ENCODE peak calls at places on chromosomes 4 and X, in five cellular contexts. R is A673; L is spleen; D is neuronal stem cell; S is stimulated activated CD4-positive, alpha-beta T cell treated with anti-CD3 and anti-CD28 coated beads, Interleukin-1b, Interleukin-23, amount 100 ng/mL, for 24 hours. J is an unnamed sample.

GRCh38 chr4:26235500-26235899 is 85.3 kb upstream of the RBPJ start:
- DNase-seq in R (no peak), L (no peak), D (no peak), S (no peak), J (peak; percentile 75)

GRCh38 chr4:142581891-142582290 is 264.2 kb downstream of the INPP4B start:
- DNase-seq in R (no peak), L (no peak), D (no peak), S (no peak), J (no peak)

GRCh38 chr4:106541253-106541652 is 172.7 kb upstream of the GIMD1 start:
- DNase-seq in R (no peak), L (no peak), D (no peak), S (no peak), J (peak; percentile 64)

GRCh38 chrX:140817943-140818342 is 108.4 kb downstream of the LINC00632 start:
- DNase-seq in R (peak; percentile 24), L (no peak), D (no peak), S (no peak), J (peak; percentile 41)

GRCh38 chr4:2300431-2300861 is 38.5 kb upstream of the MXD4 start:
- DNase-seq in R (no peak), L (peak; percentile 70), D (no peak), S (no peak), J (no peak)

GRCh38 chr4:71004281-71004851 is 10.9 kb downstream of the DCK start:
- DNase-seq in R (no peak), L (peak; percentile 81), D (no peak), S (no peak), J (no peak)

GRCh38 chr4:6986067-6986780 is 56.9 kb upstream of the TADA2B start:
- DNase-seq in R (peak; percentile 46), L (no peak), D (no peak), S (no peak), J (peak; percentile 84)

GRCh38 chr4:40214038-40214437 is 17.2 kb downstream of the RHOH start:
- DNase-seq in R (no peak), L (no peak), D (no peak), S (no peak), J (no peak)

GRCh38 chr4:104263100-104263499 is 231.6 kb downstream of the CXXC4 start:
- DNase-seq in R (no peak), L (no peak), D (no peak), S (no peak), J (no peak)

GRCh38 chr4:170875868-170876267 is 786.1 kb upstream of the AADAT start:
- DNase-seq in R (peak; percentile 9), L (no peak), D (no peak), S (no peak), J (no peak)

GRCh38 chr4:13559414-13559813 is 15.1 kb upstream of the NKX3-2 start:
- DNase-seq in R (no peak), L (no peak), D (no peak), S (no peak), J (peak; percentile 78)

GRCh38 chr4:142091085-142091513 is 454.7 kb downstream of the IL15 start:
- DNase-seq in R (no peak), L (no peak), D (no peak), S (no peak), J (peak; percentile 97)

GRCh38 chr4:143308377-143308776 is 28.3 kb upstream of the GAB1 start:
- DNase-seq in R (no peak), L (no peak), D (no peak), S (no peak), J (no peak)

GRCh38 chrX:133786382-133786781 is 199.0 kb downstream of the GPC3 start:
- DNase-seq in R (no peak), L (no peak), D (no peak), S (no peak), J (no peak)

GRCh38 chr4:185755451-185755850 is 56.5 kb downstream of the SORBS2 start:
- DNase-seq in R (no peak), L (no peak), D (no peak), S (no peak), J (no peak)

GRCh38 chr4:122003335-122003734 is 51.5 kb upstream of the TRPC3 start:
- DNase-seq in R (peak; percentile 68), L (no peak), D (peak; percentile 12), S (peak; percentile 2), J (no peak)

GRCh38 chr4:165190591-165191212 is 16.7 kb upstream of the KLHL2 start:
- DNase-seq in R (no peak), L (no peak), D (no peak), S (no peak), J (no peak)

GRCh38 chrX:112043997-112044396 is 38.6 kb downstream of the TRPC5 start:
- DNase-seq in R (peak; percentile 6), L (no peak), D (peak; percentile 8), S (no peak), J (peak; percentile 15)

GRCh38 chr4:102343964-102344519 is 1.2 kb downstream of the SLC39A8 start:
- DNase-seq in R (peak; percentile 54), L (no peak), D (peak; percentile 37), S (peak; percentile 62), J (peak; percentile 8)

GRCh38 chrX:35919536-35920309 is at the start of gene CFAP47:
- DNase-seq in R (peak; percentile 56), L (peak; percentile 63), D (peak; percentile 41), S (no peak), J (no peak)

GRCh38 chr4:92636038-92636825 is 332.5 kb downstream of the GRID2 start:
- DNase-seq in R (peak; percentile 12), L (no peak), D (no peak), S (no peak), J (no peak)

GRCh38 chr4:124854968-124855367 is 142.4 kb upstream of the ANKRD50 start:
- DNase-seq in R (no peak), L (no peak), D (no peak), S (no peak), J (peak; percentile 51)

GRCh38 chrX:134734343-134735001 is 76.2 kb upstream of the PLAC1 start:
- DNase-seq in R (peak; percentile 26), L (no peak), D (no peak), S (no peak), J (peak; percentile 80)

GRCh38 chrX:24189490-24189889 is 40.0 kb downstream of the ZFX start:
- DNase-seq in R (no peak), L (no peak), D (no peak), S (no peak), J (no peak)

GRCh38 chrX:18676470-18676869 is 4.6 kb upstream of the RS1 start:
- DNase-seq in R (peak; percentile 37), L (no peak), D (peak; percentile 8), S (no peak), J (peak; percentile 5)

GRCh38 chrX:112851806-112852205 is 11.2 kb upstream of the AMOT start:
- DNase-seq in R (no peak), L (no peak), D (no peak), S (no peak), J (peak; percentile 73)

GRCh38 chr4:78954048-78954666 is 14.9 kb upstream of the PAQR3 start:
- DNase-seq in R (peak; percentile 21), L (no peak), D (peak; percentile 30), S (no peak), J (no peak)

GRCh38 chr4:169270810-169271691 is at the start of gene SH3RF1:
- DNase-seq in R (peak; percentile 93), L (peak; percentile 89), D (peak; percentile 76), S (peak; percentile 27), J (peak; percentile 82)

GRCh38 chr4:139242511-139243051 is 37.4 kb downstream of the MGARP start:
- DNase-seq in R (no peak), L (no peak), D (no peak), S (no peak), J (peak; percentile 62)

GRCh38 chr4:98027827-98028226 is 115.4 kb downstream of the STPG2 start:
- DNase-seq in R (peak; percentile 6), L (no peak), D (no peak), S (no peak), J (no peak)

GRCh38 chr4:185796176-185796575 is 15.8 kb downstream of the SORBS2 start:
- DNase-seq in R (no peak), L (no peak), D (no peak), S (no peak), J (no peak)

GRCh38 chrX:134933248-134933647 is 57.5 kb upstream of the SMIM10 start:
- DNase-seq in R (no peak), L (no peak), D (no peak), S (no peak), J (no peak)

GRCh38 chrX:10017866-10018265 is 50.7 kb downstream of the CLDN34 start:
- DNase-seq in R (peak; percentile 54), L (no peak), D (no peak), S (no peak), J (peak; percentile 65)

GRCh38 chr4:88021824-88022223 is 14.4 kb downstream of the PKD2 start:
- DNase-seq in R (no peak), L (no peak), D (no peak), S (no peak), J (peak; percentile 51)

GRCh38 chr4:59814402-59814801 is 1385.7 kb upstream of the ADGRL3 start:
- DNase-seq in R (no peak), L (no peak), D (no peak), S (no peak), J (no peak)

J was measured in IMR-90.